ENCODE peak calls at places on chromosomes 6 and 20, in seven cellular contexts. One of them, this sample, is unnamed.

GRCh38 chr6:46042355-46042999 is 26.8 kb upstream of the CLIC5 start:
- DNase-seq in HL-60: peak
- DNase-seq in non-pigmented ciliary epithelial cell: no peak
- DNase-seq in stimulated activated CD8-positive, alpha-beta memory T cell treated with anti-CD3 and anti-CD28 coated beads, Interleukin-4, amount 100 ng/mL, for 24 hours: no peak
- DNase-seq in CD8-positive, alpha-beta memory T cell: no peak
- DNase-seq in GM06990: peak
- DNase-seq in CD8-positive, alpha-beta T cell: no peak
- DNase-seq in this sample: no peak

GRCh38 chr6:45054610-45055009 is 273.5 kb upstream of the RUNX2 start:
- DNase-seq in stimulated activated CD8-positive, alpha-beta memory T cell treated with anti-CD3 and anti-CD28 coated beads, Interleukin-4, amount 100 ng/mL, for 24 hours: no peak
- DNase-seq in CD8-positive, alpha-beta memory T cell: peak
- DNase-seq in CD8-positive, alpha-beta T cell: no peak
- DNase-seq in HL-60: no peak
- DNase-seq in GM06990: no peak
- DNase-seq in non-pigmented ciliary epithelial cell: no peak
- DNase-seq in this sample: no peak

GRCh38 chr6:141254336-141254735 is 878.4 kb upstream of the GJE1 start:
- DNase-seq in non-pigmented ciliary epithelial cell: no peak
- DNase-seq in GM06990: no peak
- DNase-seq in CD8-positive, alpha-beta T cell: no peak
- DNase-seq in HL-60: no peak
- DNase-seq in CD8-positive, alpha-beta memory T cell: no peak
- DNase-seq in stimulated activated CD8-positive, alpha-beta memory T cell treated with anti-CD3 and anti-CD28 coated beads, Interleukin-4, amount 100 ng/mL, for 24 hours: no peak
- DNase-seq in this sample: no peak

GRCh38 chr6:16438677-16439615 is 200.6 kb downstream of the GMPR start:
- DNase-seq in HL-60: no peak
- DNase-seq in non-pigmented ciliary epithelial cell: no peak
- DNase-seq in stimulated activated CD8-positive, alpha-beta memory T cell treated with anti-CD3 and anti-CD28 coated beads, Interleukin-4, amount 100 ng/mL, for 24 hours: no peak
- DNase-seq in CD8-positive, alpha-beta T cell: no peak
- DNase-seq in CD8-positive, alpha-beta memory T cell: no peak
- DNase-seq in GM06990: no peak
- DNase-seq in this sample: peak

GRCh38 chr6:162708971-162709370 is 18.6 kb downstream of the PRKN start:
- DNase-seq in CD8-positive, alpha-beta memory T cell: no peak
- DNase-seq in HL-60: no peak
- DNase-seq in CD8-positive, alpha-beta T cell: no peak
- DNase-seq in GM06990: no peak
- DNase-seq in non-pigmented ciliary epithelial cell: no peak
- DNase-seq in stimulated activated CD8-positive, alpha-beta memory T cell treated with anti-CD3 and anti-CD28 coated beads, Interleukin-4, amount 100 ng/mL, for 24 hours: no peak
- DNase-seq in this sample: no peak

GRCh38 chr20:24956001-24956761 is 7.1 kb downstream of the CST7 start:
- DNase-seq in GM06990: no peak
- DNase-seq in non-pigmented ciliary epithelial cell: no peak
- DNase-seq in stimulated activated CD8-positive, alpha-beta memory T cell treated with anti-CD3 and anti-CD28 coated beads, Interleukin-4, amount 100 ng/mL, for 24 hours: no peak
- DNase-seq in CD8-positive, alpha-beta memory T cell: no peak
- DNase-seq in CD8-positive, alpha-beta T cell: no peak
- DNase-seq in HL-60: no peak
- DNase-seq in this sample: no peak

GRCh38 chr6:95364016-95364604 is 213.2 kb upstream of the MANEA start:
- DNase-seq in non-pigmented ciliary epithelial cell: no peak
- DNase-seq in HL-60: no peak
- DNase-seq in CD8-positive, alpha-beta T cell: no peak
- DNase-seq in GM06990: peak
- DNase-seq in CD8-positive, alpha-beta memory T cell: no peak
- DNase-seq in stimulated activated CD8-positive, alpha-beta memory T cell treated with anti-CD3 and anti-CD28 coated beads, Interleukin-4, amount 100 ng/mL, for 24 hours: no peak
- DNase-seq in this sample: no peak

GRCh38 chr20:41135888-41136243 is 1.5 kb upstream of the PLCG1 start:
- DNase-seq in CD8-positive, alpha-beta memory T cell: no peak
- DNase-seq in non-pigmented ciliary epithelial cell: no peak
- DNase-seq in stimulated activated CD8-positive, alpha-beta memory T cell treated with anti-CD3 and anti-CD28 coated beads, Interleukin-4, amount 100 ng/mL, for 24 hours: no peak
- DNase-seq in CD8-positive, alpha-beta T cell: no peak
- DNase-seq in HL-60: no peak
- DNase-seq in GM06990: no peak
- DNase-seq in this sample: no peak

GRCh38 chr6:158322724-158323560 is 10.7 kb downstream of the TULP4 start:
- DNase-seq in stimulated activated CD8-positive, alpha-beta memory T cell treated with anti-CD3 and anti-CD28 coated beads, Interleukin-4, amount 100 ng/mL, for 24 hours: no peak
- DNase-seq in GM06990: peak
- DNase-seq in CD8-positive, alpha-beta memory T cell: no peak
- DNase-seq in HL-60: no peak
- DNase-seq in CD8-positive, alpha-beta T cell: no peak
- DNase-seq in non-pigmented ciliary epithelial cell: peak
- DNase-seq in this sample: no peak

GRCh38 chr6:23524556-23524955 is 601.5 kb upstream of the NRSN1 start:
- DNase-seq in HL-60: no peak
- DNase-seq in CD8-positive, alpha-beta T cell: no peak
- DNase-seq in CD8-positive, alpha-beta memory T cell: no peak
- DNase-seq in non-pigmented ciliary epithelial cell: no peak
- DNase-seq in GM06990: no peak
- DNase-seq in stimulated activated CD8-positive, alpha-beta memory T cell treated with anti-CD3 and anti-CD28 coated beads, Interleukin-4, amount 100 ng/mL, for 24 hours: no peak
- DNase-seq in this sample: no peak

GRCh38 chr6:33989016-33989854 is 156.7 kb downstream of the GRM4 start:
- DNase-seq in stimulated activated CD8-positive, alpha-beta memory T cell treated with anti-CD3 and anti-CD28 coated beads, Interleukin-4, amount 100 ng/mL, for 24 hours: no peak
- DNase-seq in CD8-positive, alpha-beta T cell: no peak
- DNase-seq in GM06990: no peak
- DNase-seq in non-pigmented ciliary epithelial cell: no peak
- DNase-seq in CD8-positive, alpha-beta memory T cell: no peak
- DNase-seq in HL-60: no peak
- DNase-seq in this sample: no peak

GRCh38 chr6:45556828-45557227 is 179.1 kb upstream of the SUPT3H start:
- DNase-seq in non-pigmented ciliary epithelial cell: no peak
- DNase-seq in CD8-positive, alpha-beta memory T cell: no peak
- DNase-seq in CD8-positive, alpha-beta T cell: no peak
- DNase-seq in stimulated activated CD8-positive, alpha-beta memory T cell treated with anti-CD3 and anti-CD28 coated beads, Interleukin-4, amount 100 ng/mL, for 24 hours: no peak
- DNase-seq in HL-60: no peak
- DNase-seq in GM06990: no peak
- DNase-seq in this sample: no peak

GRCh38 chr20:31713312-31714049 is 9.2 kb downstream of the BCL2L1 start:
- DNase-seq in non-pigmented ciliary epithelial cell: peak
- DNase-seq in stimulated activated CD8-positive, alpha-beta memory T cell treated with anti-CD3 and anti-CD28 coated beads, Interleukin-4, amount 100 ng/mL, for 24 hours: no peak
- DNase-seq in HL-60: no peak
- DNase-seq in CD8-positive, alpha-beta memory T cell: no peak
- DNase-seq in CD8-positive, alpha-beta T cell: no peak
- DNase-seq in GM06990: no peak
- DNase-seq in this sample: peak

GRCh38 chr6:87146363-87146762 is 9.0 kb upstream of the ZNF292 start:
- DNase-seq in CD8-positive, alpha-beta T cell: no peak
- DNase-seq in non-pigmented ciliary epithelial cell: no peak
- DNase-seq in stimulated activated CD8-positive, alpha-beta memory T cell treated with anti-CD3 and anti-CD28 coated beads, Interleukin-4, amount 100 ng/mL, for 24 hours: no peak
- DNase-seq in HL-60: no peak
- DNase-seq in CD8-positive, alpha-beta memory T cell: no peak
- DNase-seq in GM06990: no peak
- DNase-seq in this sample: no peak

GRCh38 chr20:946826-947225 is 30.7 kb upstream of the ANGPT4 start:
- DNase-seq in CD8-positive, alpha-beta memory T cell: no peak
- DNase-seq in HL-60: no peak
- DNase-seq in stimulated activated CD8-positive, alpha-beta memory T cell treated with anti-CD3 and anti-CD28 coated beads, Interleukin-4, amount 100 ng/mL, for 24 hours: no peak
- DNase-seq in CD8-positive, alpha-beta T cell: no peak
- DNase-seq in GM06990: no peak
- DNase-seq in non-pigmented ciliary epithelial cell: no peak
- DNase-seq in this sample: no peak

GRCh38 chr20:62265365-62265764 is 27.0 kb downstream of the OSBPL2 start:
- DNase-seq in CD8-positive, alpha-beta memory T cell: no peak
- DNase-seq in CD8-positive, alpha-beta T cell: no peak
- DNase-seq in stimulated activated CD8-positive, alpha-beta memory T cell treated with anti-CD3 and anti-CD28 coated beads, Interleukin-4, amount 100 ng/mL, for 24 hours: no peak
- DNase-seq in non-pigmented ciliary epithelial cell: no peak
- DNase-seq in GM06990: no peak
- DNase-seq in HL-60: no peak
- DNase-seq in this sample: no peak